ENCODE peak calls at places on chromosomes 16 and 17, in nine cellular contexts. N is prostate gland, P is HCT116, L is GM12891, F is breast epithelium, S is tibial nerve, Z is adrenal gland, W is IMR-90, I is A549. B is an unnamed sample.

GRCh38 chr17:3557768-3558583 is at the start of gene TRPV3:
- DNase-seq in N (peak; percentile 15), P (peak; percentile 21), L (peak; percentile 82), F (no peak), S (no peak), Z (peak; percentile 40), W (no peak), I (no peak), B (peak; percentile 72)

GRCh38 chr17:76492989-76493501 is 8.2 kb downstream of the RHBDF2 start:
- DNase-seq in N (no peak), P (no peak), L (peak; percentile 45), F (no peak), S (peak; percentile 47), Z (peak; percentile 69), W (peak; percentile 93), I (no peak), B (peak; percentile 83)

GRCh38 chr17:8121531-8122390 is 2.1 kb downstream of the HES7 start:
- DNase-seq in N (peak; percentile 24), P (peak; percentile 51), L (no peak), F (no peak), S (peak; percentile 22), Z (no peak), W (peak; percentile 55), I (peak; percentile 92), B (no peak)

GRCh38 chr17:30021708-30022317 is 80.4 kb downstream of the EFCAB5 start:
- DNase-seq in N (peak; percentile 15), P (peak; percentile 37), L (peak; percentile 10), F (no peak), S (peak; percentile 42), Z (peak; percentile 23), W (peak; percentile 61), I (peak; percentile 65), B (peak; percentile 1)

GRCh38 chr17:10033449-10033848 is 128.4 kb upstream of the RCVRN start:
- DNase-seq in N (no peak), P (no peak), L (no peak), F (no peak), S (no peak), Z (no peak), W (no peak), I (no peak), B (no peak)

GRCh38 chr17:9968881-9969280 is 63.8 kb upstream of the RCVRN start:
- DNase-seq in N (no peak), P (no peak), L (no peak), F (no peak), S (no peak), Z (no peak), W (peak; percentile 91), I (peak; percentile 36), B (no peak)

GRCh38 chr16:15523092-15523541 is 88.7 kb downstream of the BMERB1 start:
- DNase-seq in N (no peak), P (peak; percentile 45), L (no peak), F (no peak), S (peak; percentile 19), Z (no peak), W (no peak), I (peak; percentile 71), B (no peak)

GRCh38 chr17:2602597-2603017 is 9.2 kb downstream of the PAFAH1B1 start:
- DNase-seq in N (no peak), P (no peak), L (no peak), F (no peak), S (no peak), Z (no peak), W (peak; percentile 16), I (peak; percentile 39), B (no peak)

GRCh38 chr16:18834873-18835272 is 33.5 kb upstream of the ARL6IP1 start:
- DNase-seq in N (no peak), P (no peak), L (no peak), F (no peak), S (no peak), Z (no peak), W (no peak), I (peak; percentile 22), B (no peak)

GRCh38 chr16:12639044-12639443 is 164.6 kb downstream of the CPPED1 start:
- DNase-seq in N (no peak), P (no peak), L (no peak), F (no peak), S (no peak), Z (no peak), W (peak; percentile 39), I (peak; percentile 66), B (peak; percentile 33)

GRCh38 chr17:290121-290521 is 62.5 kb downstream of the RPH3AL start:
- DNase-seq in N (no peak), P (no peak), L (no peak), F (peak; percentile 51), S (no peak), Z (peak; percentile 11), W (no peak), I (no peak), B (no peak)

GRCh38 chr17:63496177-63496576 is 19.3 kb downstream of the ACE start:
- DNase-seq in N (no peak), P (no peak), L (no peak), F (no peak), S (no peak), Z (no peak), W (no peak), I (no peak), B (no peak)
- TF ChIP-seq POLR2A in N (no peak), P (no peak), L (no peak), F (no peak), S (no peak), Z (no peak), W (no peak), I (no peak), B (no peak)

DNA sequence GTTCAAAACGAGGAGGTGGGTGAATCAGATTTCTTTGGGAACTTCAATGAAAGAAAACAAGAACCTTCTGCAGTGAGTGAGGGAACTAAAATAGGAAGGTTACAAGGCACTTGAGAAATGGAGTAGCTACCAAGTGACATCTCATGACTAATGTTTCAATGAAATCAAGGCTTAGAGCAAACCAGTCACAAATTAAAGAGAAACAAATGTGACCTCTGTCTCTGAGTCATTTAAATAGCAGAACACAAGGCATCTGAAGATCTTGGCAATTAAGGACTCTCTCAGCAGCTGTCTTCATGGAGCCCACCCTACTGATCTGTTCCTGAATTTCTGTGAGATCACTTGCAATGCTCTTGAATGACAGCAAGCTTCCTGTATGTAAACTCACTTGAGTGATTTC is 109.5 kb downstream of the CDH11 start:
- DNase-seq in N (no peak), P (no peak), L (no peak), F (no peak), S (no peak), Z (no peak), W (peak; percentile 83), I (no peak), B (no peak)
- TF ChIP-seq POLR2A in N (no peak), P (no peak), L (no peak), F (no peak), S (no peak), Z (no peak), W (no peak), I (no peak), B (no peak)

DNA sequence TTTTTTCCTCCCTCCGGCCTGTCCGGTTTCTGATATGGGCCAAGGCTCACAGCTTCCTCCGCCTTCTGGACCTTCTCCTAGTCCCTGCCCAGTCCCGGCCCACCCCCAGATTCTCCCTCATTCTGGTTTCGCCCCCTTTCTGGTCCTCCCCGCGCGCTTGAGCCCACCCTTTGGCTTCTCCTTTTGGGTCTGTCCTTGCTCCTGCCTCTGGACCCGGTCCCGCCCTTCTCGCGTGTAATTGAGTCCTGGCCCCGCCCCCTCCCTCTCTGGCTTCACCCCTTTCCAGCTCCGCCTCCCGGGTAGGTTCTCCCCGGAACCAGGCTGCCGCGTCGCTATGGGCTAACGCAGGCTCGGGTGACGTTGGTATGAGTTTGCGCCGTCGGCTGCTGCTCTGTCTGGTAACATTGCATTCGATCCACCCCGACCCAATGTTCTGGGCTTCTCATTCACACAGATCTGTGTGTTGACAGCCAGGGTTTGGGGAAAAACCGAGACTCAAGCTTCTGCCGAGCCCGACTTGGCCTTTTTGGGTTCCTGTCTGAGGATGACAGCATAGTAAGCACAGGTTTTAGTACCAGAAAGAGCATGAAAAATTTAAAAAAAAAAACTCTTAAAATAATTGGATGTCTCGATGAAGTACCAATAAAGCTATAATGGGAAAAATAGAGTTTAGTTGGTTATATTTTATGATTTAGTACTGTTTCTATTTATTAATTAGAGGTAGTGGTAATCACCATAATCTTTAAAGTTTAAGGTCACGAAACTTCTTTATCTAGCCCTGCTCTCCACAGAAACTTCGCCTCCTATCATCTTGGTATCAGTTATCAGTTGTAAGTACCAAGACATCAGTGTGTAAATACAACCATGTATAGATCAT is 14.8 kb upstream of the EEF2K start:
- DNase-seq in N (peak; percentile 99), P (peak; percentile 92), L (peak; percentile 65), F (peak; percentile 99), S (peak; percentile 100), Z (peak; percentile 100), W (peak; percentile 97), I (peak; percentile 97), B (peak; percentile 77)
- TF ChIP-seq POLR2A in N (peak; percentile 95), P (no peak), L (peak; percentile 58), F (peak; percentile 92), S (peak; percentile 83), Z (peak; percentile 85), W (peak; percentile 91), I (peak; percentile 63), B (no peak)

GRCh38 chr17:79784353-79785016 is 6.5 kb downstream of the CBX2 start:
- DNase-seq in N (no peak), P (no peak), L (no peak), F (no peak), S (no peak), Z (no peak), W (no peak), I (no peak), B (no peak)

GRCh38 chr17:79783891-79784290 is 5.9 kb downstream of the CBX2 start:
- DNase-seq in N (no peak), P (no peak), L (no peak), F (no peak), S (no peak), Z (no peak), W (no peak), I (no peak), B (no peak)

GRCh38 chr17:79781012-79781665 is 3.2 kb downstream of the CBX2 start:
- DNase-seq in N (no peak), P (no peak), L (no peak), F (no peak), S (no peak), Z (no peak), W (no peak), I (no peak), B (no peak)

GRCh38 chr17:79779661-79780365 is 1.9 kb downstream of the CBX2 start:
- DNase-seq in N (no peak), P (no peak), L (no peak), F (no peak), S (no peak), Z (no peak), W (no peak), I (no peak), B (no peak)

DNA sequence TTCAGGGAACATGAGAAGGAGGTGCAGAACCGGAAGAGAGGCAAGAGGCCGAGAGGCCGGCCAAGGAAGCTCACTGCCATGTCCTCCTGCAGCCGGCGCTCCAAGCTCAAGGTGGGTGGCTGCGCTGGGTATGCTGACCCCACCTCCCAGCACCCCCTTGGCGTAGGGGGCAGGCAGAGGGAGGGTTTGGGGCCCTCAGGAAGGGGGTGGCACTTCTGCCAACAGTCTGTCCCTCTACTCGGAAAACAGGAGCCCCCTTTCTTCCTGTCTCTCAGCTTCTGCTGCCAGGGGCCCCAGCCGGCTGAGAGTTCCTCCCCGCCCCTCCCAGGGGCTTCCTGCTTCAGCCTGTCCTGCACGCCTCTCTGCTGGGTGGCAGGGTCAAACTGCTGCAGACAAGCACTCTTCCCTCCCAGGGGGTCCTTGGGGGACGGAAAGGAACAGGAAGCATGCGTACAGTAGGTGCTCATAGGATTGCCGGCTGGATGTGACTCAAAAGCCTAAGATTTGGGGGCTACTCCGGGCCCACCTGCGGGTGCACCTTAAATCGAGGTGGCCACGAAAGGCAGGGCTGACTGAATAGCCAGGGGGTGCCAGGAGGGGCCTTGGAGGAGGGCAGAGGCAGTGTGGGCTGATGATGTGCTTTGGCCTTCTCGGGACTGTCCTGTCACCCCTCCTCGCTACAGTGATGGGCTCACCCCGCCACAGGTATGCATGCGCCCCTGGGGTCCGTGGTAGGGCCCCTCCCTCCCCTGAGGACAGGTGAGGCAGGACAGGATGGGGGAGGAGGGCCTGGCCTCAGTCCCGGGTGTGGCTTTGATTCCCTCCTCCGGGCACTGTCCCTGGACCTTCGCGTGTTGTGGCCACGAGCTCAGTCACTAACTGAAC is 4.0 kb downstream of the CBX2 start:
- DNase-seq in N (no peak), P (no peak), L (no peak), F (no peak), S (no peak), Z (no peak), W (no peak), I (no peak), B (no peak)
- TF ChIP-seq POLR2A in N (no peak), P (no peak), L (no peak), F (no peak), S (no peak), Z (no peak), W (no peak), I (no peak), B (no peak)

B was measured in H54.